ENCODE peak calls at places on chromosomes 4 and X, in nine cellular contexts. One of them, this sample, is unnamed.

GRCh38 chr4:15706646-15707362 is 3.9 kb downstream of the BST1 start:
- DNase-seq in CD8-positive, alpha-beta memory T cell: no peak
- DNase-seq in mesenchymal stem cell: no peak
- DNase-seq in left ventricle myocardium inferior: no peak
- DNase-seq in fibroblast of lung: peak
- DNase-seq in thoracic aorta: no peak
- DNase-seq in A549: no peak
- DNase-seq in brain microvascular endothelial cell: no peak
- DNase-seq in sigmoid colon: no peak
- DNase-seq in this sample: no peak

GRCh38 chr4:79132826-79133225 is 193.0 kb downstream of the NAA11 start:
- DNase-seq in CD8-positive, alpha-beta memory T cell: no peak
- DNase-seq in mesenchymal stem cell: no peak
- DNase-seq in fibroblast of lung: no peak
- DNase-seq in sigmoid colon: no peak
- DNase-seq in A549: no peak
- DNase-seq in brain microvascular endothelial cell: no peak
- DNase-seq in thoracic aorta: no peak
- DNase-seq in left ventricle myocardium inferior: no peak
- DNase-seq in this sample: no peak

GRCh38 chrX:71919436-71919835 is 8.8 kb downstream of the NHSL2 start:
- DNase-seq in sigmoid colon: no peak
- DNase-seq in fibroblast of lung: no peak
- DNase-seq in A549: no peak
- DNase-seq in brain microvascular endothelial cell: no peak
- DNase-seq in thoracic aorta: no peak
- DNase-seq in CD8-positive, alpha-beta memory T cell: no peak
- DNase-seq in mesenchymal stem cell: peak
- DNase-seq in left ventricle myocardium inferior: no peak
- DNase-seq in this sample: no peak

GRCh38 chr4:174156239-174156826 is 127.1 kb downstream of the FBXO8 start:
- DNase-seq in thoracic aorta: no peak
- DNase-seq in brain microvascular endothelial cell: peak
- DNase-seq in fibroblast of lung: peak
- DNase-seq in CD8-positive, alpha-beta memory T cell: no peak
- DNase-seq in mesenchymal stem cell: peak
- DNase-seq in left ventricle myocardium inferior: no peak
- DNase-seq in sigmoid colon: no peak
- DNase-seq in A549: peak
- DNase-seq in this sample: no peak

GRCh38 chr4:36079666-36080065 is 164.6 kb downstream of the ARAP2 start:
- DNase-seq in fibroblast of lung: no peak
- DNase-seq in CD8-positive, alpha-beta memory T cell: no peak
- DNase-seq in brain microvascular endothelial cell: no peak
- DNase-seq in mesenchymal stem cell: no peak
- DNase-seq in sigmoid colon: no peak
- DNase-seq in left ventricle myocardium inferior: no peak
- DNase-seq in thoracic aorta: no peak
- DNase-seq in A549: no peak
- DNase-seq in this sample: no peak

GRCh38 chr4:131974730-131975129 is 1174.4 kb upstream of the PCDH10 start:
- DNase-seq in mesenchymal stem cell: no peak
- DNase-seq in thoracic aorta: no peak
- DNase-seq in brain microvascular endothelial cell: no peak
- DNase-seq in CD8-positive, alpha-beta memory T cell: no peak
- DNase-seq in sigmoid colon: no peak
- DNase-seq in left ventricle myocardium inferior: no peak
- DNase-seq in A549: no peak
- DNase-seq in fibroblast of lung: peak
- DNase-seq in this sample: no peak

GRCh38 chrX:110454336-110454735 is 95.7 kb downstream of the RTL9 start:
- DNase-seq in sigmoid colon: no peak
- DNase-seq in CD8-positive, alpha-beta memory T cell: no peak
- DNase-seq in left ventricle myocardium inferior: no peak
- DNase-seq in mesenchymal stem cell: no peak
- DNase-seq in brain microvascular endothelial cell: no peak
- DNase-seq in A549: no peak
- DNase-seq in thoracic aorta: no peak
- DNase-seq in fibroblast of lung: no peak
- DNase-seq in this sample: no peak

GRCh38 chrX:136295380-136295779 is 5.4 kb upstream of the ADGRG4 start:
- DNase-seq in CD8-positive, alpha-beta memory T cell: no peak
- DNase-seq in sigmoid colon: no peak
- DNase-seq in mesenchymal stem cell: no peak
- DNase-seq in A549: no peak
- DNase-seq in fibroblast of lung: no peak
- DNase-seq in left ventricle myocardium inferior: no peak
- DNase-seq in thoracic aorta: no peak
- DNase-seq in brain microvascular endothelial cell: no peak
- DNase-seq in this sample: no peak

GRCh38 chrX:133892337-133892736 is 93.1 kb downstream of the GPC3 start:
- DNase-seq in thoracic aorta: no peak
- DNase-seq in CD8-positive, alpha-beta memory T cell: no peak
- DNase-seq in fibroblast of lung: no peak
- DNase-seq in brain microvascular endothelial cell: no peak
- DNase-seq in sigmoid colon: no peak
- DNase-seq in mesenchymal stem cell: no peak
- DNase-seq in A549: no peak
- DNase-seq in left ventricle myocardium inferior: no peak
- DNase-seq in this sample: no peak

GRCh38 chr4:16136321-16136720 is 52.5 kb upstream of the PROM1 start:
- DNase-seq in left ventricle myocardium inferior: no peak
- DNase-seq in fibroblast of lung: no peak
- DNase-seq in mesenchymal stem cell: no peak
- DNase-seq in thoracic aorta: no peak
- DNase-seq in CD8-positive, alpha-beta memory T cell: no peak
- DNase-seq in A549: no peak
- DNase-seq in brain microvascular endothelial cell: no peak
- DNase-seq in sigmoid colon: no peak
- DNase-seq in this sample: no peak

GRCh38 chrX:66638591-66639500 is at the start of gene EDA2R:
- DNase-seq in fibroblast of lung: peak
- DNase-seq in left ventricle myocardium inferior: no peak
- DNase-seq in sigmoid colon: no peak
- DNase-seq in CD8-positive, alpha-beta memory T cell: no peak
- DNase-seq in brain microvascular endothelial cell: peak
- DNase-seq in A549: peak
- DNase-seq in thoracic aorta: no peak
- DNase-seq in mesenchymal stem cell: peak
- DNase-seq in this sample: no peak

GRCh38 chr4:170446782-170447181 is 357.0 kb upstream of the AADAT start:
- DNase-seq in brain microvascular endothelial cell: no peak
- DNase-seq in left ventricle myocardium inferior: no peak
- DNase-seq in thoracic aorta: no peak
- DNase-seq in sigmoid colon: no peak
- DNase-seq in fibroblast of lung: no peak
- DNase-seq in A549: no peak
- DNase-seq in mesenchymal stem cell: no peak
- DNase-seq in CD8-positive, alpha-beta memory T cell: no peak
- DNase-seq in this sample: no peak

GRCh38 chr4:154368060-154368459 is 123.5 kb downstream of the DCHS2 start:
- DNase-seq in fibroblast of lung: no peak
- DNase-seq in mesenchymal stem cell: no peak
- DNase-seq in brain microvascular endothelial cell: no peak
- DNase-seq in left ventricle myocardium inferior: no peak
- DNase-seq in CD8-positive, alpha-beta memory T cell: no peak
- DNase-seq in sigmoid colon: no peak
- DNase-seq in A549: no peak
- DNase-seq in thoracic aorta: no peak
- DNase-seq in this sample: no peak

GRCh38 chr4:102263024-102263787 is 82.1 kb downstream of the SLC39A8 start:
- DNase-seq in fibroblast of lung: peak
- DNase-seq in mesenchymal stem cell: peak
- DNase-seq in A549: peak
- DNase-seq in brain microvascular endothelial cell: peak
- DNase-seq in thoracic aorta: no peak
- DNase-seq in left ventricle myocardium inferior: no peak
- DNase-seq in CD8-positive, alpha-beta memory T cell: no peak
- DNase-seq in sigmoid colon: no peak
- DNase-seq in this sample: no peak

GRCh38 chrX:274904-275475 is 6.2 kb upstream of the PLCXD1 start:
- DNase-seq in mesenchymal stem cell: peak
- DNase-seq in fibroblast of lung: no peak
- DNase-seq in thoracic aorta: no peak
- DNase-seq in left ventricle myocardium inferior: no peak
- DNase-seq in A549: no peak
- DNase-seq in brain microvascular endothelial cell: no peak
- DNase-seq in sigmoid colon: no peak
- DNase-seq in CD8-positive, alpha-beta memory T cell: no peak
- DNase-seq in this sample: no peak

GRCh38 chr4:24212642-24213041 is 322.8 kb upstream of the PPARGC1A start:
- DNase-seq in brain microvascular endothelial cell: no peak
- DNase-seq in fibroblast of lung: no peak
- DNase-seq in CD8-positive, alpha-beta memory T cell: no peak
- DNase-seq in sigmoid colon: no peak
- DNase-seq in mesenchymal stem cell: no peak
- DNase-seq in A549: no peak
- DNase-seq in thoracic aorta: no peak
- DNase-seq in left ventricle myocardium inferior: no peak
- DNase-seq in this sample: no peak

DNA sequence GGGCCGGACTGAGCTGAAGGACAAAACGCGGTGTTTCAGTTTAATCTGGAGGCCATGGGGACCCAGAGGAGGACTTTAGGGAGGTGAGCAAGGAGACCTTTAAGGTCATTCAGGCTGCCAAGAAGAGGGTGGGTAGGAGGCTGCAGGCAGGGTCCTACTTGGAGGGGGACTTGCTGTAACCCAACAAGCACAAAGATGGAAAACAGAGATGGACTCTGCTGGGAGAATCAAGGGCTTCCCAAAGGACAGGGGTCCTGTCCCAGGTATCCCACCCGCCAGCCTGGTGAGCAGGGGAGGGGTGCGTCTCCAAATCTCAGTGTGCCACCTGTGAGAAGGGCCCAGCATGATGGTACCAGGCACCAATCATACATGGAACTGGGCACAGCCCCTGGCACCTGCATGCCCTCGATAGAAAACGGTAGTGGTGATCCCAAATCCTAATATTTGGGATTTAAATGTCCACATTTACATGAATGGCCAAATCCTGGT is 3.9 kb upstream of the HAUS3 start:
- DNase-seq in sigmoid colon: no peak
- DNase-seq in left ventricle myocardium inferior: no peak
- DNase-seq in mesenchymal stem cell: no peak
- DNase-seq in A549: no peak
- DNase-seq in fibroblast of lung: no peak
- DNase-seq in brain microvascular endothelial cell: no peak
- DNase-seq in CD8-positive, alpha-beta memory T cell: no peak
- DNase-seq in thoracic aorta: no peak
- DNase-seq in this sample: no peak
- H3K27ac ChIP-seq in sigmoid colon: no peak
- H3K27ac ChIP-seq in left ventricle myocardium inferior: peak
- H3K27ac ChIP-seq in mesenchymal stem cell: no peak
- H3K27ac ChIP-seq in A549: no peak
- H3K27ac ChIP-seq in fibroblast of lung: no peak
- H3K27ac ChIP-seq in brain microvascular endothelial cell: no peak
- H3K27ac ChIP-seq in CD8-positive, alpha-beta memory T cell: no peak
- H3K27ac ChIP-seq in thoracic aorta: peak
- H3K27ac ChIP-seq in this sample: no peak

GRCh38 chrX:148380614-148381561 is 119.5 kb upstream of the AFF2 start:
- DNase-seq in left ventricle myocardium inferior: no peak
- DNase-seq in thoracic aorta: no peak
- DNase-seq in A549: no peak
- DNase-seq in CD8-positive, alpha-beta memory T cell: peak
- DNase-seq in fibroblast of lung: no peak
- DNase-seq in mesenchymal stem cell: no peak
- DNase-seq in brain microvascular endothelial cell: no peak
- DNase-seq in sigmoid colon: no peak
- DNase-seq in this sample: peak
- H3K27ac ChIP-seq in left ventricle myocardium inferior: no peak
- H3K27ac ChIP-seq in thoracic aorta: no peak
- H3K27ac ChIP-seq in A549: no peak
- H3K27ac ChIP-seq in CD8-positive, alpha-beta memory T cell: peak
- H3K27ac ChIP-seq in fibroblast of lung: no peak
- H3K27ac ChIP-seq in mesenchymal stem cell: no peak
- H3K27ac ChIP-seq in brain microvascular endothelial cell: no peak
- H3K27ac ChIP-seq in sigmoid colon: no peak
- H3K27ac ChIP-seq in this sample: peak

GRCh38 chr4:153337686-153338085 is 6.8 kb upstream of the MND1 start:
- DNase-seq in thoracic aorta: no peak
- DNase-seq in brain microvascular endothelial cell: no peak
- DNase-seq in fibroblast of lung: no peak
- DNase-seq in mesenchymal stem cell: no peak
- DNase-seq in A549: no peak
- DNase-seq in left ventricle myocardium inferior: no peak
- DNase-seq in sigmoid colon: no peak
- DNase-seq in CD8-positive, alpha-beta memory T cell: no peak
- DNase-seq in this sample: no peak

GRCh38 chr4:153342751-153343552 is 1.5 kb upstream of the MND1 start:
- DNase-seq in sigmoid colon: no peak
- DNase-seq in mesenchymal stem cell: no peak
- DNase-seq in left ventricle myocardium inferior: no peak
- DNase-seq in brain microvascular endothelial cell: no peak
- DNase-seq in CD8-positive, alpha-beta memory T cell: no peak
- DNase-seq in thoracic aorta: no peak
- DNase-seq in A549: no peak
- DNase-seq in fibroblast of lung: no peak
- DNase-seq in this sample: no peak

GRCh38 chr4:153345011-153345981 is 808 bp downstream of the MND1 start:
- DNase-seq in thoracic aorta: no peak
- DNase-seq in brain microvascular endothelial cell: peak
- DNase-seq in fibroblast of lung: peak
- DNase-seq in CD8-positive, alpha-beta memory T cell: peak
- DNase-seq in left ventricle myocardium inferior: no peak
- DNase-seq in mesenchymal stem cell: peak
- DNase-seq in sigmoid colon: peak
- DNase-seq in A549: peak
- DNase-seq in this sample: peak

GRCh38 chr4:153344131-153345010 is at the start of gene MND1:
- DNase-seq in brain microvascular endothelial cell: peak
- DNase-seq in mesenchymal stem cell: peak
- DNase-seq in thoracic aorta: peak
- DNase-seq in sigmoid colon: peak
- DNase-seq in left ventricle myocardium inferior: peak
- DNase-seq in A549: peak
- DNase-seq in CD8-positive, alpha-beta memory T cell: peak
- DNase-seq in fibroblast of lung: peak
- DNase-seq in this sample: peak

GRCh38 chr4:153341575-153342090 is 2.9 kb upstream of the MND1 start:
- DNase-seq in mesenchymal stem cell: peak
- DNase-seq in sigmoid colon: no peak
- DNase-seq in brain microvascular endothelial cell: peak
- DNase-seq in CD8-positive, alpha-beta memory T cell: no peak
- DNase-seq in thoracic aorta: no peak
- DNase-seq in left ventricle myocardium inferior: no peak
- DNase-seq in fibroblast of lung: no peak
- DNase-seq in A549: no peak
- DNase-seq in this sample: no peak
- H3K27ac ChIP-seq in mesenchymal stem cell: no peak
- H3K27ac ChIP-seq in sigmoid colon: no peak
- H3K27ac ChIP-seq in brain microvascular endothelial cell: no peak
- H3K27ac ChIP-seq in CD8-positive, alpha-beta memory T cell: no peak
- H3K27ac ChIP-seq in thoracic aorta: no peak
- H3K27ac ChIP-seq in left ventricle myocardium inferior: no peak
- H3K27ac ChIP-seq in fibroblast of lung: no peak
- H3K27ac ChIP-seq in A549: no peak
- H3K27ac ChIP-seq in this sample: no peak

DNA sequence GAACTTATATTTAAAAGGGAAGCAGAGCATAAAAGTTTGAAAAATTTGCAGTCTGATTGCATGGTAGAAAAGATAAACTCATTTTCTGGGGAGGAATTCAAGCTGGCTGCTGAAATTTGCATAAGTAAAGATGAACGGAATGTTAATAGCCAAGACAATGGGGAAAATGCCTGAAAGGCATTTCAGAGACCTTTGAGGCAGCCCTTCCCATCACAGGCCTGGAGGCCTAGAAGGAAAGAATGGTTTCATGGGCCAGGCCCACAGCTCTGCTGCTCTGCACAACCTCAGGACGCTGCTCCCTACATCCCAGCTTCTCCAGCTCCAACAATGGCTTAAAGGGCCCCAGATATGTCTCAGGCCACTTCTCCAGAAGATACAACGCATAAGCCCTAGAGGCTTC is 46.9 kb upstream of the INPP4B start:
- DNase-seq in brain microvascular endothelial cell: no peak
- DNase-seq in A549: no peak
- DNase-seq in thoracic aorta: no peak
- DNase-seq in fibroblast of lung: no peak
- DNase-seq in CD8-positive, alpha-beta memory T cell: no peak
- DNase-seq in sigmoid colon: no peak
- DNase-seq in left ventricle myocardium inferior: no peak
- DNase-seq in mesenchymal stem cell: no peak
- DNase-seq in this sample: no peak
- H3K27ac ChIP-seq in brain microvascular endothelial cell: no peak
- H3K27ac ChIP-seq in A549: no peak
- H3K27ac ChIP-seq in thoracic aorta: no peak
- H3K27ac ChIP-seq in fibroblast of lung: no peak
- H3K27ac ChIP-seq in CD8-positive, alpha-beta memory T cell: no peak
- H3K27ac ChIP-seq in sigmoid colon: no peak
- H3K27ac ChIP-seq in left ventricle myocardium inferior: no peak
- H3K27ac ChIP-seq in mesenchymal stem cell: no peak
- H3K27ac ChIP-seq in this sample: no peak